ENCODE peak calls at places on chromosomes 7 and 10, in ten cellular contexts. F is stimulated activated effector memory CD8-positive, alpha-beta T cell treated with anti-CD3 and anti-CD28 coated beads, Interleukin-12 subunit alpha, Interleukin-12 subunit beta, amount 100 ng/mL, for 72 hours; W is esophagus mucosa; P is memory B cell; Z is HCT116; Q is aorta; B is foreskin keratinocyte; N is activated CD8-positive, alpha-beta T cell treated with anti-CD3 and anti-CD28 coated beads for 36 hours; I is CD4-positive, alpha-beta T cell; O is lung. L is an unnamed sample.

GRCh38 chr10:89478739-89479116 is 56.7 kb downstream of the SLC16A12 start:
- ATAC-seq in O (no peak), W (no peak), B (no peak), I (no peak), F (no peak), P (peak), Q (peak), Z (no peak), N (no peak), L (no peak)

GRCh38 chr7:47153076-47153475 is 428.8 kb downstream of the TNS3 start:
- ATAC-seq in F (no peak), Z (no peak), W (no peak), B (no peak), P (no peak), O (peak), Q (peak), I (no peak), N (no peak), L (no peak)

GRCh38 chr10:12819071-12819470 is 182.4 kb downstream of the CCDC3 start:
- ATAC-seq in Z (no peak), O (no peak), Q (no peak), I (no peak), B (peak), N (no peak), F (no peak), W (no peak), P (no peak), L (no peak)

GRCh38 chr7:96303105-96303685 is 18.7 kb downstream of the SLC25A13 start:
- ATAC-seq in O (peak), B (no peak), F (no peak), Z (no peak), W (no peak), N (peak), I (peak), P (no peak), Q (no peak), L (no peak)

GRCh38 chr7:66839814-66840213 is 81.2 kb upstream of the TMEM248 start:
- ATAC-seq in N (no peak), P (no peak), B (no peak), I (no peak), W (no peak), Z (no peak), F (no peak), O (no peak), Q (no peak), L (no peak)

GRCh38 chr10:100670368-100670767 is 75.0 kb upstream of the PAX2 start:
- ATAC-seq in W (no peak), O (no peak), N (no peak), I (no peak), F (no peak), B (no peak), Z (peak), P (no peak), Q (no peak), L (no peak)

GRCh38 chr10:93656155-93656554 is 43.8 kb downstream of the PDE6C start:
- ATAC-seq in W (no peak), Q (no peak), P (no peak), O (no peak), F (no peak), Z (no peak), I (no peak), N (no peak), B (no peak), L (no peak)

GRCh38 chr7:91565499-91566331 is 301.5 kb downstream of the FZD1 start:
- ATAC-seq in B (no peak), I (no peak), F (no peak), O (no peak), W (peak), Q (peak), N (no peak), P (no peak), Z (no peak), L (no peak)

GRCh38 chr10:91910467-91910866 is 1.2 kb upstream of the FGFBP3 start:
- ATAC-seq in Z (no peak), N (no peak), B (no peak), Q (no peak), O (no peak), P (no peak), F (no peak), W (no peak), I (no peak), L (no peak)

GRCh38 chr7:90713628-90714027 is 117.5 kb downstream of the CDK14 start:
- ATAC-seq in O (no peak), I (no peak), Q (no peak), Z (no peak), F (no peak), B (no peak), P (no peak), W (no peak), N (no peak), L (no peak)

GRCh38 chr10:13316635-13317311 is 16.9 kb upstream of the PHYH start:
- ATAC-seq in P (no peak), O (no peak), Q (no peak), N (no peak), W (peak), Z (no peak), I (no peak), F (no peak), B (peak), L (no peak)